ENCODE peak calls at places on chromosomes 4 and X, in six cellular contexts. E, H, V, P, I and X are unnamed samples.

GRCh38 chr4:24405926-24406325 is 178.4 kb downstream of the DHX15 start:
- DNase-seq in I (no peak), E (no peak), P (no peak), H (no peak), V (no peak), X (no peak)

GRCh38 chrX:86910602-86911311 is 606.8 kb upstream of the KLHL4 start:
- DNase-seq in V (no peak), H (no peak), E (no peak), P (no peak), I (no peak), X (no peak)

GRCh38 chrX:111254896-111255693 is 15.2 kb downstream of the CAPN6 start:
- DNase-seq in V (peak; percentile 0), H (no peak), I (no peak), P (no peak), E (no peak), X (no peak)

GRCh38 chrX:70454441-70455365 is 10.1 kb downstream of the DLG3 start:
- DNase-seq in E (peak; percentile 73), V (peak; percentile 67), H (no peak), P (peak; percentile 83), I (no peak), X (peak; percentile 87)

GRCh38 chr4:5054532-5054931 is 3.3 kb downstream of the STK32B start:
- DNase-seq in E (no peak), P (no peak), H (no peak), I (no peak), V (no peak), X (no peak)

GRCh38 chr4:786861-787300 is 39.0 kb downstream of the CPLX1 start:
- DNase-seq in V (no peak), E (no peak), P (no peak), I (peak; percentile 43), H (peak; percentile 87), X (no peak)

GRCh38 chrX:136260801-136261200 is 9.6 kb upstream of the MAP7D3 start:
- DNase-seq in H (no peak), P (no peak), I (no peak), E (no peak), V (peak; percentile 83), X (no peak)

GRCh38 chr4:114879916-114880315 is 233.5 kb downstream of the NDST4 start:
- DNase-seq in P (no peak), I (no peak), H (no peak), V (peak; percentile 12), E (no peak), X (no peak)

GRCh38 chrX:53732797-53733196 is 46.3 kb upstream of the HUWE1 start:
- DNase-seq in E (no peak), H (no peak), V (no peak), P (no peak), I (no peak), X (no peak)

GRCh38 chr4:172188248-172188976 is 375.2 kb downstream of the GALNTL6 start:
- DNase-seq in V (no peak), I (no peak), H (no peak), P (no peak), E (no peak), X (no peak)

GRCh38 chr4:152704788-152705187 is 25.0 kb upstream of the TMEM154 start:
- DNase-seq in P (no peak), H (no peak), E (no peak), V (no peak), I (no peak), X (no peak)

GRCh38 chr4:152708361-152708760 is 28.6 kb upstream of the TMEM154 start:
- DNase-seq in E (no peak), P (no peak), H (no peak), I (no peak), V (no peak), X (no peak)

GRCh38 chr4:152708806-152709205 is 29.0 kb upstream of the TMEM154 start:
- DNase-seq in E (no peak), V (no peak), H (no peak), I (no peak), P (no peak), X (no peak)

GRCh38 chr4:152707632-152708031 is 27.8 kb upstream of the TMEM154 start:
- DNase-seq in H (no peak), P (no peak), E (no peak), I (no peak), V (no peak), X (no peak)

DNA sequence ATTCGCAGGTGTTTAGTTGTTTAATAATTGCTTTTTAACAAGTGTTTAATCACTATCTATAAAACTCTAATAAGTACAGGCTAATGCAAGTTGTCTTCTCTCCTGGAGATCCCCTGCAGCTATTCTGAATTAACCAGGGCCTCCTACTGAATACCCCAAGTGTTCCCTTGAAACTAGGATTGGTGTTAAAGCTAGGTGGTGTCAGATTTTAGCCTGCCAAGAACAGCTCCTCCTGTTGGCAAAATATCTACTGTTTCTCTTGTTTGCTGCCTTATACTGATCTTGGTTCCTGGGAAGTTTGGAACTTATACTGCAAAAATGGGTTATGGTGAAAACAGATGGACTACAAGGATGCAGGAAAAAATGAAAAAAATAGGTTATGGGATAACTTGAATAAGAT is 26.1 kb upstream of the TMEM154 start:
- DNase-seq in E (no peak), I (no peak), V (no peak), H (no peak), P (no peak), X (no peak)
- TF ChIP-seq CTCF in E (no peak), I (no peak), V (peak; percentile 14), H (no peak), P (no peak), X (no peak)

GRCh38 chr4:184283659-184284335 is 66.1 kb upstream of the ENPP6 start:
- DNase-seq in P (no peak), I (peak; percentile 68), V (no peak), E (no peak), H (no peak), X (no peak)

GRCh38 chr4:184282895-184283654 is 65.4 kb upstream of the ENPP6 start:
- DNase-seq in P (no peak), V (no peak), I (no peak), E (no peak), H (no peak), X (no peak)

GRCh38 chr4:184281231-184282139 is 63.8 kb upstream of the ENPP6 start:
- DNase-seq in V (no peak), I (no peak), P (peak; percentile 39), E (no peak), H (no peak), X (no peak)

GRCh38 chr4:184280591-184281071 is 63.0 kb upstream of the ENPP6 start:
- DNase-seq in I (no peak), E (no peak), H (no peak), P (no peak), V (no peak), X (no peak)

DNA sequence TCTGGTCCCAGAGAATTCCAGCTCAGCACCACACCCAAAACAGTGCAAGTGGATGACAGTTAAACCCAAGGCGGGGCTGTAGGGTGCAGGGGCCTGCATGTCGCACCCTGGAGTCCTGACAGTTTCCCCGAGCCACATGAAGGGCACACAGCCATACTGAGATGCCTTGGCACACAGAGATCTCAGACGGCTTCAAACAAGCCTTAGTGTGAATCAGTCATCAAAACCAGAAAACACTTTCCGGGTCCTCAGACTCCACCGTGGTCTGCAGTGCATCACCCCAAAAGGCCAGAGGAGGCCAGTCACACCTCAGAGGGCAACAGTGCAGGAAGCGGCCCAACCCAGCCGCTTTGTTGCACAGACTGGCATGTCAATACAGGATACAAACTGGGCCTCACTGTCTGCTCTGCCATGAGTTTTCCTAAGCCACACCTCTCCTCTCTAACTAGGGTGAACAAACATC is 64.6 kb upstream of the ENPP6 start:
- DNase-seq in H (no peak), E (peak; percentile 28), P (no peak), I (no peak), V (no peak), X (no peak)
- TF ChIP-seq CTCF in H (no peak), E (no peak), P (peak; percentile 18), I (no peak), V (no peak), X (no peak)

GRCh38 chr4:106140601-106141000 is 175.4 kb downstream of the TBCK start:
- DNase-seq in P (no peak), V (peak; percentile 15), E (no peak), H (no peak), I (no peak), X (no peak)
- TF ChIP-seq CTCF in P (no peak), V (no peak), E (no peak), H (no peak), I (no peak), X (no peak)

GRCh38 chr4:186722856-186723206 is 825 bp downstream of the FAT1 start:
- DNase-seq in P (no peak), I (no peak), H (no peak), V (peak; percentile 56), E (no peak), X (no peak)
- TF ChIP-seq CTCF in P (no peak), I (no peak), H (no peak), V (no peak), E (no peak), X (no peak)

GRCh38 chr4:3465698-3466671 is 2.9 kb downstream of the DOK7 start:
- DNase-seq in H (no peak), E (peak; percentile 52), I (no peak), V (no peak), P (no peak), X (peak; percentile 28)
- TF ChIP-seq CTCF in H (no peak), E (peak; percentile 36), I (no peak), V (peak; percentile 38), P (peak; percentile 61), X (peak; percentile 27)

GRCh38 chrX:72540318-72540717 is 32.3 kb downstream of the HDAC8 start:
- DNase-seq in V (peak; percentile 52), E (no peak), P (no peak), H (no peak), I (no peak), X (no peak)
- TF ChIP-seq CTCF in V (peak; percentile 39), E (peak; percentile 17), P (peak; percentile 63), H (no peak), I (peak; percentile 62), X (peak; percentile 17)

GRCh38 chrX:129780441-129781105 is 824 bp downstream of the SASH3 start:
- DNase-seq in V (no peak), I (no peak), P (no peak), E (no peak), H (no peak), X (no peak)
- TF ChIP-seq CTCF in V (no peak), I (no peak), P (no peak), E (no peak), H (no peak), X (no peak)